ENCODE peak calls at places on chromosomes 13 and 19, in seven cellular contexts. S is colonic mucosa, Z is uterus, R is GM23338, W is lung, Y is heart right ventricle, D is RWPE2. I is an unnamed sample.

GRCh38 chr19:33740811-33741396 is 55.8 kb upstream of the KCTD15 start:
- DNase-seq in S (peak; percentile 23), Z (no peak), R (peak; percentile 92), W (no peak), Y (no peak), D (no peak), I (no peak)

GRCh38 chr13:42574011-42574410 is at the start of gene TNFSF11:
- DNase-seq in S (no peak), Z (no peak), R (peak; percentile 90), W (no peak), Y (no peak), D (no peak), I (no peak)

GRCh38 chr13:26914624-26915023 is 154.0 kb upstream of the GPR12 start:
- DNase-seq in S (no peak), Z (no peak), R (no peak), W (no peak), Y (no peak), D (no peak), I (no peak)

GRCh38 chr13:50365683-50366391 is 350.6 kb downstream of the KCNRG start:
- DNase-seq in S (no peak), Z (no peak), R (no peak), W (peak; percentile 55), Y (no peak), D (peak; percentile 57), I (no peak)

GRCh38 chr19:16327911-16328823 is 3.5 kb downstream of the KLF2 start:
- DNase-seq in S (peak; percentile 74), Z (peak; percentile 93), R (no peak), W (peak; percentile 89), Y (peak; percentile 56), D (no peak), I (peak; percentile 80)

GRCh38 chr13:28355822-28356371 is 139.0 kb downstream of the FLT1 start:
- DNase-seq in S (no peak), Z (no peak), R (no peak), W (no peak), Y (no peak), D (no peak), I (no peak)

GRCh38 chr19:1264801-1265610 is 4.1 kb upstream of the CIRBP start:
- DNase-seq in S (peak; percentile 74), Z (peak; percentile 88), R (peak; percentile 87), W (peak; percentile 78), Y (peak; percentile 72), D (no peak), I (peak; percentile 92)

GRCh38 chr19:29965529-29965928 is 23.5 kb downstream of the URI1 start:
- DNase-seq in S (no peak), Z (no peak), R (no peak), W (no peak), Y (no peak), D (no peak), I (no peak)

GRCh38 chr19:29404951-29405727 is 120.7 kb upstream of the VSTM2B start:
- DNase-seq in S (peak; percentile 20), Z (peak; percentile 49), R (peak; percentile 78), W (no peak), Y (no peak), D (no peak), I (no peak)

GRCh38 chr13:67023088-67023893 is 206.8 kb downstream of the PCDH9 start:
- DNase-seq in S (no peak), Z (no peak), R (peak; percentile 61), W (peak; percentile 51), Y (no peak), D (no peak), I (no peak)

GRCh38 chr13:23087884-23088283 is 92.9 kb upstream of the SGCG start:
- DNase-seq in S (peak; percentile 31), Z (no peak), R (peak; percentile 70), W (no peak), Y (no peak), D (no peak), I (no peak)

GRCh38 chr13:109211616-109212015 is 574.8 kb downstream of the IRS2 start:
- DNase-seq in S (no peak), Z (no peak), R (no peak), W (no peak), Y (no peak), D (no peak), I (no peak)

GRCh38 chr13:110662105-110662504 is 43.8 kb downstream of the CARS2 start:
- DNase-seq in S (no peak), Z (no peak), R (no peak), W (no peak), Y (no peak), D (no peak), I (no peak)

GRCh38 chr19:45103625-45104319 is 10.8 kb downstream of the PPP1R37 start:
- DNase-seq in S (no peak), Z (no peak), R (no peak), W (no peak), Y (peak; percentile 29), D (no peak), I (no peak)

GRCh38 chr19:8738377-8738776 is 16.9 kb downstream of the OR2Z1 start:
- DNase-seq in S (no peak), Z (no peak), R (no peak), W (no peak), Y (no peak), D (no peak), I (no peak)
- TF ChIP-seq CTCF in S (no peak), Z (no peak), R (no peak), W (no peak), Y (no peak), D (no peak), I (no peak)

DNA sequence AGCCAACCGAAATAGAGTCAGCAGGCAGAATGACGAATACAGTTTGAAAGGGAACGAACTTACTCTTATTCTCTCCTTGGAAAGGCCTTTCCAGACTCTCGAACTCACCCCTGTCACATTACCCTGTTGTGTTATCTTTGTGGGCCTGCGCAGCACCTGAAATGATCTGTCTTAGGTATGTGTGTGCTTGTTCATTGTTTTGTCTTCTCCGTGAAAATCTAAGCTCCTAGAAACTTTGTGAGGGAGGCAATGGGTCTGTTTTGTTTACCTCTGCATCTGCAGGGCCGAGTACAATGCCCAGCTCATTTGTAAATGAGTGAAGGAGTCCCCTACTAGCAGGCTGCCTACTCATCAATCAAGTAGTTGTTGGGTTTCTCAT is 19.6 kb downstream of the HMGB1 start:
- DNase-seq in S (no peak), Z (no peak), R (peak; percentile 55), W (no peak), Y (no peak), D (no peak), I (no peak)
- H3K4me3 ChIP-seq in S (peak overlapping the region; percentile 37), Z (peak overlapping the region; percentile 28), R (peak overlapping the region; percentile 52), W (no peak overlapping the region), Y (peak overlapping the region; percentile 38), D (no peak overlapping the region), I (peak overlapping the region; percentile 57)

GRCh38 chr19:46202426-46202825 is 27.1 kb upstream of the IGFL1 start:
- DNase-seq in S (no peak), Z (no peak), R (no peak), W (no peak), Y (no peak), D (no peak), I (no peak)

GRCh38 chr19:46204008-46204407 is 25.5 kb upstream of the IGFL1 start:
- DNase-seq in S (no peak), Z (no peak), R (no peak), W (no peak), Y (no peak), D (no peak), I (no peak)

GRCh38 chr19:46206176-46206575 is 23.4 kb upstream of the IGFL1 start:
- DNase-seq in S (no peak), Z (no peak), R (no peak), W (no peak), Y (no peak), D (peak; percentile 93), I (no peak)

GRCh38 chr19:46202872-46203860 is 26.4 kb upstream of the IGFL1 start:
- DNase-seq in S (no peak), Z (no peak), R (no peak), W (no peak), Y (no peak), D (no peak), I (no peak)

DNA sequence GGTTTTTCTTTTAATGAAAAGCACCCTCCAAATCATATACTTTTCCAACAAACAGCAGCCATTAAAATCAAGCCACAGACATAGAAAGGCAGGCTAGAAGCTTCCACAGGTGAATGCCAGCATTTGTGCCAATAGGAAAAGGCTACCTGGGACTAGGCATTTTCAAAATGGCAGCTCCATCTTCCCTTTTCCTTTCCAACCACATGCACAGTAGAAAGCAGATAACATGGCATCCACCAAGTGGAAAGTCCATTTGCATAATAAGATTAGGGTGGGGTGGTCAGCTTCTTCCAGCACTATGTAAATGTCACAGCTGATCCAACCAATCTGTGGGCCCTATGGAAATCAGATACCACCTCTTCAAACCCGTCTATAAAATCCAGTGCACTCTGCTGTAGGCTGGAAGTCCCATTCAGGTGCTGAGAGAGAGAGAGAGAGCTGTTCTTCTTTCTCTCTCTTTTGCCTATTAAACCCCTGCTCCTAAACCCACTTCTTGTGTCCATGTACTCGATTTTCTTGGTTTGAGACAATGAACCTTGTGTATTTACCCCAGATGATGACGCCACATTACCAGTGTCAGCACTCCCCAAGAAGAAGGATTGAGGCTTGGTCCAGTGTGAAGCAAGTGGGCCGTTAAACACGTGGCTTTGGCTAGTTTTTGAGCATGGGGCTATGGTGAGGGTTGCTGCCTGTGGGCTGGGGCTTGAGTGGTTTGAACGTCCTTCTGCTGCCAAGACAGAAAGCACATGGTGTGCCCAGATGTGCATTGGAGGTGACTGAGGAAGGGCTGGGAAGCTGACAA is 24.2 kb upstream of the IGFL1 start:
- DNase-seq in S (no peak), Z (no peak), R (no peak), W (no peak), Y (no peak), D (no peak), I (no peak)
- H3K4me1 ChIP-seq in S (no peaks in the 10 kb centered on the region), Z (no peaks in the 10 kb centered on the region), R (no peaks in the 10 kb centered on the region), W (no peaks in the 10 kb centered on the region), Y (no peaks in the 10 kb centered on the region), D (peaks cover 50% of the 10 kb centered on the region), I (no peaks in the 10 kb centered on the region)

GRCh38 chr19:4660993-4661392 is 9.1 kb downstream of the MYDGF start:
- DNase-seq in S (no peak), Z (no peak), R (no peak), W (no peak), Y (no peak), D (no peak), I (no peak)

GRCh38 chr19:4662020-4662695 is 8.0 kb downstream of the MYDGF start:
- DNase-seq in S (no peak), Z (no peak), R (no peak), W (no peak), Y (no peak), D (no peak), I (no peak)

GRCh38 chr19:4657835-4658234 is 12.3 kb downstream of the MYDGF start:
- DNase-seq in S (no peak), Z (no peak), R (no peak), W (no peak), Y (no peak), D (no peak), I (no peak)

GRCh38 chr19:4662812-4663211 is 7.3 kb downstream of the MYDGF start:
- DNase-seq in S (no peak), Z (no peak), R (no peak), W (no peak), Y (no peak), D (no peak), I (no peak)

DNA sequence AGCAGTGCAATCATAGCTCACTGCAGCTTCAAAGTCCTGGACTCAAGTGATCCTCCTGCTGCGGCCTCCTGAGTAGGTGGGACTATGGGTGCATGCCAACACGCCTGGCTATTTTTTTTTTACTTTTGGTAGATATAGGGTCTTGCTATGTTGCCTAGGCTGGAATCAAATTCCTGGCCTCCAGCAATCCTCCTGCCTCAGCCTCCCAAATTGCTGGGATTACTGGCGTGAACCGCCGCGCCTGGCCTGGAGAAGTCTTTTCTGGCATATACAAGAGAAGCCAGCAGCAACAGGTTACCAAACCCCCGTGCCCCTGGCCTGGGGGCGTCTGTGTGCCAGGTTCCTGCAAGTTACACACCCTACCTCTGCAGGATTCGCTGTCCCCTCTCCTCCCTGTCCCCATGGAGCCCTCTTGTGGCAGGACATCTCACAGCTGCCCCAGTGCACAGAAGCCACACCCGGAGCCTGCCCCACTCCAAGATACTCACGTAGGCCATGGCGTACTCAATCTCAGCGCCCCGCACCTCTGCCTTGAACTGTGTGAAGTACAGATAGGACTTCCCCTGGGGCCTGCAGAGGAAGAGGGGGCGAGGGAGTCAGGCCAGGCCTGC is 9.9 kb downstream of the MYDGF start:
- DNase-seq in S (peak; percentile 49), Z (no peak), R (peak; percentile 79), W (no peak), Y (no peak), D (no peak), I (no peak)
- TF ChIP-seq CTCF in S (no peak), Z (no peak), R (peak; percentile 53), W (no peak), Y (no peak), D (peak; percentile 15), I (no peak)